ENCODE peak calls at places on chromosome 1, in four cellular contexts. I, E, A and U are unnamed samples.

GRCh38 chr1:193463518-193463917 is 277.1 kb upstream of the B3GALT2 start:
- DNase-seq in I (no peak), E (no peak), A (no peak), U (no peak)

GRCh38 chr1:63148825-63149645 is 173.3 kb upstream of the FOXD3 start:
- DNase-seq in E (peak), A (no peak), I (peak), U (peak)

GRCh38 chr1:109446236-109446635 is 20.0 kb upstream of the PSMA5 start:
- DNase-seq in E (no peak), I (no peak), A (no peak), U (no peak)

GRCh38 chr1:13451399-13451965 is 41.2 kb downstream of the PRAMEF20 start:
- DNase-seq in I (no peak), E (no peak), A (no peak), U (no peak)

GRCh38 chr1:117656202-117656641 is 50.4 kb downstream of the TENT5C start:
- DNase-seq in E (no peak), A (no peak), I (no peak), U (no peak)

GRCh38 chr1:208156310-208156709 is 87.9 kb downstream of the PLXNA2 start:
- DNase-seq in A (no peak), E (no peak), I (no peak), U (no peak)

GRCh38 chr1:182317489-182318180 is 74.0 kb downstream of the GLUL start:
- DNase-seq in I (no peak), A (no peak), E (no peak), U (no peak)

GRCh38 chr1:9792156-9793042 is 31.4 kb downstream of the CLSTN1 start:
- DNase-seq in A (no peak), E (peak), I (no peak), U (no peak)

GRCh38 chr1:220012259-220012658 is 34.0 kb downstream of the EPRS1 start:
- DNase-seq in I (no peak), E (no peak), A (no peak), U (no peak)

GRCh38 chr1:204262506-204263239 is 48.9 kb upstream of the GOLT1A start:
- DNase-seq in A (no peak), E (no peak), I (no peak), U (no peak)

GRCh38 chr1:23791434-23792047 is 596 bp downstream of the LYPLA2 start:
- DNase-seq in I (peak), A (no peak), E (peak), U (peak)